ENCODE peak calls at places on chromosomes 16 and 17, in eight cellular contexts. Y, T, A, R, J, Q, N and L are unnamed samples.

GRCh38 chr17:81299846-81300585 is 4.9 kb upstream of the SLC38A10 start:
- DNase-seq in Y (no peak), T (no peak), A (no peak), R (no peak), J (no peak), Q (no peak), N (no peak), L (peak)

GRCh38 chr17:38747385-38748328 is 479 bp downstream of the PCGF2 start:
- DNase-seq in Y (peak), T (no peak), A (no peak), R (no peak), J (no peak), Q (no peak), N (peak), L (peak)

GRCh38 chr16:1169285-1170075 is 16.6 kb downstream of the CACNA1H start:
- DNase-seq in Y (no peak), T (no peak), A (no peak), R (no peak), J (no peak), Q (no peak), N (no peak), L (no peak)

GRCh38 chr16:56346131-56346890 is 79.0 kb downstream of the AMFR start:
- DNase-seq in Y (no peak), T (no peak), A (no peak), R (no peak), J (no peak), Q (no peak), N (no peak), L (no peak)

GRCh38 chr17:80720624-80721577 is 176.3 kb downstream of the RPTOR start:
- DNase-seq in Y (no peak), T (no peak), A (peak), R (peak), J (peak), Q (peak), N (no peak), L (no peak)

GRCh38 chr17:34252138-34252889 is 2.8 kb upstream of the CCL2 start:
- DNase-seq in Y (peak), T (peak), A (peak), R (peak), J (peak), Q (no peak), N (peak), L (peak)

GRCh38 chr16:68802190-68802589 is 41.1 kb upstream of the TANGO6 start:
- DNase-seq in Y (peak), T (no peak), A (peak), R (no peak), J (peak), Q (no peak), N (no peak), L (no peak)

GRCh38 chr16:47966325-47966724 is 189.5 kb downstream of the ABCC12 start:
- DNase-seq in Y (no peak), T (no peak), A (no peak), R (no peak), J (no peak), Q (no peak), N (no peak), L (no peak)

GRCh38 chr17:4049546-4049945 is 85.3 kb upstream of the ATP2A3 start:
- DNase-seq in Y (no peak), T (no peak), A (no peak), R (no peak), J (no peak), Q (no peak), N (no peak), L (no peak)

GRCh38 chr17:77717941-77718668 is 240.4 kb upstream of the TNRC6C start:
- DNase-seq in Y (no peak), T (no peak), A (no peak), R (no peak), J (no peak), Q (no peak), N (no peak), L (no peak)

DNA sequence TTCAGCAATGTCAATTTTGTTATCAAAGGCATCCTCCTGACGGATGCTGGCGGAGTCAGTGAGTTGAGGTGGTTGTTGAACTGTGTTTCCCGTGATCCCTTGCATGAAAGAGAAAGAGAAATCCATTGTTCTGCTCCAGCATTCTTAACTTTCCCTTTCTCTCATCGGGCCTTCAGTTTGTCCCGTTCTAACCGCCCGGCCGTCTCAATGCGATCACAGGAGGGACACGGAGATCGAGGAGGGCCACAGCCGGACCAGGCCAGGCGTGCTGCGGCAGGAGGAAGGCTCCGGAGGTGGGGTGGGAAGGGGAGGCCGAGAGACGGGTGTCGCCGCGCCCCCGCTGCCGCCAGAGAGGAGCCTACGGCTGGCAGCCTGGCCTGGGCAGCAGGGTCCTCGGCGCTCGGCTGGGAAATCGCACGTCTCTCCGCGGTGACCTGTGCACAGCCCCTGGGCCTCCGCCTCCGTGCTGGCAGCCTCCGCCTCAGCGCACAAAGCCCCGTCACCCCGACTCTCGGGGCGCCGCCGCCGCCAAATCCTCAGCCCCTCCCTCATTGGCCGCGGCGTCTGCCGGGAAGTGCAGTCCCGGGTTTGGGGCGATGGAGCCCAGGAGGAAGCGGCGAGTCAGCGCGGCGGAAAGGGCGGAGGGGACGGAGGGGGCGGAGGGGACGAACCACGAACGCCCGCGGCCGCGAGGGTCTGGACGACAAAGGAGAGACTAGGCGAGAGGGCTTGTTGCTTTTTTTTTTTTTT is 38.1 kb downstream of the SOST start:
- DNase-seq in Y (peak), T (peak), A (peak), R (peak), J (peak), Q (peak), N (peak), L (no peak)
- H3K27ac ChIP-seq in Y (peak), T (peak), A (peak), R (peak), J (peak), Q (peak), N (peak), L (no peak)

DNA sequence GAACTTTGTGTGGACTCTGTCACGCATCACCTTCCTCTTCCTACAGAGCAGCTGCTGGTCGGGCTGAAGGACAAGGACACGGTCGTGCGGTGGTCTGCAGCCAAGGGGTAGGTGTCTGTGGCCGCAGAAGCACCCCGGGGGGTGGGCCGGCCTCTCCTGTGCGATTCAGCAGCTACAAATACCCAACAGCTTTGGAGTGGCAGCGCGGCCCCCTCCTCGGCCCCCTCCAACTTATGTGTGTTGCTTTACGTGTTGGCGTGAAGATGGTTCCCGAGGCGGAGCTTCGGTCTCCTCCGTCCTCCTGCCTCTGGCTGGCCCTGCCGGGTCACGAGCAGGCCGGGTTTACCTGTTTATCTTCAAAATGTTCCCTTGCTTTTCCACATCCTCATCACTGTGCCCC is 32.3 kb downstream of the ZNF750 start:
- DNase-seq in Y (no peak), T (no peak), A (no peak), R (no peak), J (no peak), Q (no peak), N (no peak), L (no peak)
- H3K27ac ChIP-seq in Y (no peak), T (no peak), A (no peak), R (no peak), J (no peak), Q (no peak), N (peak), L (peak)

GRCh38 chr16:65525743-65526142 is 403.9 kb upstream of the CDH11 start:
- DNase-seq in Y (no peak), T (no peak), A (no peak), R (no peak), J (no peak), Q (no peak), N (no peak), L (no peak)
- H3K27ac ChIP-seq in Y (peak), T (no peak), A (no peak), R (no peak), J (no peak), Q (no peak), N (no peak), L (peak)

DNA sequence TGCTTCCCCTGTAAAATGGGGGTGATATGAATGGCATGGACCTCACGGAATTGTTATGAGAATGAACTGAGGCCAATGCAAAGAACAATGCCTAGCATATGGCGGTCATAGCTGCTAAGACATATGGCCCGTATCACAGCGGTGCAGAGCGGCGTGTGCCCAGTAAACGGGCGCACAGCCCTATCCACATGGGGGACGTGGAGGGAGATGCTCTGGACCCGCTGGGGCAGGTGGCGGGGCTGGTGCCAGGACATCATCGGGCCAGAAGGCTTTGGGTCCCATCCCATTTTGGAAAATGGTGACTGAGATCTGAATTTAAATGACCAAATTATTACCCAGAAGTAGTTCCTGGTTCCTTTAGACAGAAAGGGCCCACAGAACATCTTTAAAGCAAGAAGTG is 18.5 kb upstream of the CPSF4L start:
- DNase-seq in Y (no peak), T (no peak), A (no peak), R (no peak), J (no peak), Q (no peak), N (no peak), L (no peak)
- H3K27ac ChIP-seq in Y (no peak), T (no peak), A (no peak), R (peak), J (no peak), Q (no peak), N (peak), L (no peak)

GRCh38 chr16:88957456-88957767 is 19.6 kb downstream of the CBFA2T3 start:
- DNase-seq in Y (no peak), T (no peak), A (no peak), R (no peak), J (no peak), Q (no peak), N (no peak), L (no peak)
- H3K27ac ChIP-seq in Y (no peak), T (no peak), A (no peak), R (no peak), J (no peak), Q (no peak), N (no peak), L (no peak)

GRCh38 chr16:30063278-30063892 is 2.2 kb upstream of the ALDOA start:
- DNase-seq in Y (no peak), T (no peak), A (no peak), R (no peak), J (no peak), Q (no peak), N (no peak), L (peak)
- H3K27ac ChIP-seq in Y (peak), T (peak), A (peak), R (peak), J (peak), Q (peak), N (peak), L (peak)